ENCODE peak calls at places on chromosome 22, in eight cellular contexts. D is glutamatergic neuron, O is choroid plexus epithelial cell, S is neural crest cell, P is uterus, L is WTC11, W is heart right ventricle, A is PC-9. Q is an unnamed sample.
A peak's percentile ranks its signal among the peaks of the same experiment; 100 is the strongest.

GRCh38 chr22:45511847-45512261 is 9.2 kb downstream of the FBLN1 start:
- DNase-seq in O (peak; percentile 96), A (no peak), W (peak; percentile 73), S (no peak), D (peak; percentile 39), P (peak; percentile 86), L (no peak), Q (no peak)

GRCh38 chr22:44550666-44551491 is 52.8 kb upstream of the RTL6 start:
- DNase-seq in L (no peak), D (no peak), S (no peak), A (peak; percentile 93), P (peak; percentile 82), W (peak; percentile 29), O (peak; percentile 84), Q (peak; percentile 28)

GRCh38 chr22:19788661-19789225 is 28.2 kb downstream of the TBX1 start:
- DNase-seq in O (no peak), W (no peak), S (no peak), D (no peak), P (no peak), L (no peak), A (no peak), Q (no peak)

GRCh38 chr22:37187552-37187890 is 526 bp downstream of the C1QTNF6 start:
- DNase-seq in D (peak; percentile 7), A (peak; percentile 45), L (no peak), S (no peak), W (no peak), P (peak; percentile 38), O (no peak), Q (no peak)

GRCh38 chr22:20388200-20388599 is 5.8 kb upstream of the ZNF74 start:
- DNase-seq in D (no peak), P (no peak), L (no peak), O (no peak), W (no peak), A (no peak), S (no peak), Q (no peak)

GRCh38 chr22:19872779-19873137 is 18.1 kb upstream of the GNB1L start:
- DNase-seq in D (peak; percentile 13), O (no peak), W (no peak), L (peak; percentile 27), A (no peak), S (no peak), P (peak; percentile 14), Q (peak; percentile 24)

GRCh38 chr22:46934172-46934745 is 171.8 kb downstream of the TBC1D22A start:
- DNase-seq in L (no peak), A (no peak), S (no peak), O (no peak), D (no peak), W (no peak), P (no peak), Q (no peak)

GRCh38 chr22:17773606-17774205 is 563 bp downstream of the BID start:
- DNase-seq in A (peak; percentile 48), O (peak; percentile 43), W (no peak), L (peak; percentile 73), S (peak; percentile 54), P (peak; percentile 30), D (peak; percentile 77), Q (no peak)

GRCh38 chr22:46148885-46149492 is 1.3 kb upstream of the PPARA start:
- DNase-seq in D (no peak), O (no peak), S (no peak), W (no peak), P (peak; percentile 11), L (no peak), A (no peak), Q (no peak)

GRCh38 chr22:48752451-48753380 is 1075.0 kb downstream of the BRD1 start:
- DNase-seq in A (no peak), O (no peak), S (no peak), P (no peak), W (no peak), L (no peak), D (no peak), Q (no peak)

GRCh38 chr22:44648085-44648820 is 53.8 kb upstream of the PRR5 start:
- DNase-seq in A (no peak), D (no peak), O (no peak), W (no peak), S (no peak), L (no peak), P (no peak), Q (peak; percentile 15)

GRCh38 chr22:39871008-39871798 is 22.4 kb downstream of the ENTHD1 start:
- DNase-seq in P (no peak), W (no peak), A (no peak), O (no peak), S (no peak), L (no peak), D (no peak), Q (no peak)

GRCh38 chr22:32589007-32589406 is 114.4 kb downstream of the FBXO7 start:
- DNase-seq in D (no peak), W (no peak), L (no peak), S (no peak), O (peak; percentile 54), A (no peak), P (no peak), Q (no peak)

GRCh38 chr22:46577361-46578249 is 40.2 kb upstream of the CELSR1 start:
- DNase-seq in O (no peak), L (peak; percentile 17), P (no peak), W (no peak), S (no peak), A (no peak), D (no peak), Q (no peak)

GRCh38 chr22:31346733-31347250 is 646 bp upstream of the PATZ1 start:
- DNase-seq in W (peak; percentile 53), A (peak; percentile 60), P (peak; percentile 56), L (no peak), D (peak; percentile 87), S (peak; percentile 61), O (peak; percentile 54), Q (peak; percentile 68)

GRCh38 chr22:43183496-43184263 is 3.3 kb downstream of the TTLL12 start:
- DNase-seq in L (no peak), D (no peak), O (peak; percentile 68), P (no peak), A (peak; percentile 84), W (no peak), S (no peak), Q (no peak)

GRCh38 chr22:46696225-46696518 is 41.9 kb downstream of the CERK start:
- DNase-seq in L (no peak), O (no peak), A (no peak), D (no peak), P (no peak), S (no peak), W (no peak), Q (no peak)

GRCh38 chr22:38203855-38204497 is 2.2 kb downstream of the MAFF start:
- DNase-seq in P (no peak), A (no peak), D (no peak), S (no peak), L (no peak), W (no peak), O (no peak), Q (no peak)

GRCh38 chr22:30196141-30196866 is 50.3 kb downstream of the LIF start:
- DNase-seq in W (peak; percentile 85), S (peak; percentile 23), A (peak; percentile 100), L (peak; percentile 62), O (peak; percentile 100), P (peak; percentile 86), D (no peak), Q (no peak)

GRCh38 chr22:33240901-33241300 is 182.7 kb upstream of the SYN3 start:
- DNase-seq in D (no peak), A (no peak), P (no peak), L (no peak), S (no peak), O (no peak), W (no peak), Q (no peak)

GRCh38 chr22:46352691-46353386 is 17.3 kb downstream of the TRMU start:
- DNase-seq in S (no peak), O (peak; percentile 65), D (peak; percentile 60), L (no peak), A (peak; percentile 83), W (peak; percentile 72), P (no peak), Q (peak; percentile 37)

GRCh38 chr22:46458525-46458924 is 78.9 kb downstream of the CELSR1 start:
- DNase-seq in W (no peak), L (no peak), S (no peak), P (no peak), O (no peak), A (no peak), D (peak; percentile 6), Q (no peak)

GRCh38 chr22:45864959-45865496 is 111.9 kb downstream of the WNT7B start:
- DNase-seq in W (no peak), L (no peak), A (no peak), D (no peak), O (no peak), S (no peak), P (no peak), Q (no peak)

GRCh38 chr22:35610741-35611140 is 6.4 kb downstream of the MB start:
- DNase-seq in L (no peak), W (no peak), P (no peak), O (no peak), A (no peak), S (no peak), D (no peak), Q (no peak)
- TF ChIP-seq CTCF in L (no peak), W (no peak), P (no peak), O (no peak), A (no peak), S (no peak), D (no peak), Q (no peak)

GRCh38 chr22:29039148-29039547 is 22.5 kb downstream of the C22orf31 start:
- DNase-seq in A (no peak), W (no peak), D (no peak), L (no peak), P (no peak), S (no peak), O (no peak), Q (no peak)
- TF ChIP-seq CTCF in A (no peak), W (no peak), D (no peak), L (no peak), P (no peak), S (no peak), O (no peak), Q (no peak)

DNA sequence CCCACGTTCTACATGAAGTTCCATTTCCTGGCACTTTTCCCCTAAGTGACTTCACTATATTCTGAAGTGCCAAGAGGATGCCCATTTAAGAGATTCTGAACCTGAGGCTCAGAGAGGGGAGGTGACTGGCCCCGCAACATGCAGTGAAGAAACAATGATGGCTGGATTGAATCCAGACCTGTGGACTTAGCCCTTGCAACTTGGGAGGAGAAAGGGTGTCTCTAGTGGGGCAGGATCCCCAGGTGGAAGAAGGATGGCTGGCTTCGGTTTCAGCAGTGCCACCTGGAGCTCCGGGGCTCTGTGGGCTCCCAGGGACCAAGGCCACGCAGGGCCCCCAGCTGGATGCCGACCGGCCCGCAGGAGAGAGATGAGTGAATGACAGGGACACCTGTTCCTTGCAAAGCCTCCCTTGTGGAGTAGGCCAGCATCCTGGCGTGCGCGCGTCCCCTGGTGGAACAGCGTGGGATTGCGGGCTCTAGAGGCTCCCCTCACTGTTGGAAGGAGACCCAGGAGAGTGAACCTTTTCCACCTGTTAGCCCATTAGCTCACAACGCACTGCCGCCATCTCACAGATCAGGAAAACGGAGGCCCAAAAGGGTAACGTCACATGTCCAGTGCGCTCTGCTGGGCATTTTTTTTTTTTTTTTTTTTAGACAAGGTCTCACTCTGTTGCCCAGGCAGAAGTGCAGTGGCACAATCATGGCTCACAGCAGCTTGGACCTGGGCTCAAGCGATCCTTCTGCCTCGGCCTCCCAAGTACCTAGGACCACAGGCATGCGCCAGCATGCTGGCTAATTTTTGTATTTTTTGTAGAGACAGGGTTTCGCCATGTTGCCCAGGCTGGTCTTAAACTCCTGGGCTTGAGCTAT is 104.7 kb downstream of the KIAA1671 start:
- DNase-seq in P (peak; percentile 28), W (peak; percentile 46), O (peak; percentile 58), L (peak; percentile 95), D (peak; percentile 93), S (peak; percentile 84), A (no peak), Q (peak; percentile 72)
- TF ChIP-seq CTCF in P (peak; percentile 66), W (peak; percentile 86), O (peak; percentile 94), L (peak; percentile 83), D (peak; percentile 91), S (peak; percentile 80), A (peak; percentile 91), Q (peak; percentile 82)

GRCh38 chr22:50009251-50009650 is 3.3 kb downstream of the IL17REL start:
- DNase-seq in P (no peak), A (no peak), L (no peak), O (no peak), D (no peak), W (no peak), S (no peak), Q (no peak)
- TF ChIP-seq CTCF in P (no peak), A (no peak), L (no peak), O (no peak), D (no peak), W (no peak), S (no peak), Q (no peak)

Q was measured in dorsolateral prefrontal cortex.